ENCODE peak calls at places on chromosomes 11 and 22, in five cellular contexts. One of them, this sample, is unnamed. For H3K4me1, the result is how much of the 10 kb centered on the place peaks cover.

GRCh38 chr11:19772480-19772879 is 59.8 kb downstream of the NAV2 start:
- DNase-seq in PC-9: no peak
- DNase-seq in CD8-positive, alpha-beta T cell: no peak
- DNase-seq in fibroblast of lung: no peak
- DNase-seq in Panc1: no peak
- DNase-seq in this sample: no peak

GRCh38 chr11:433641-434040 is 8.2 kb downstream of the ANO9 start:
- DNase-seq in PC-9: no peak
- DNase-seq in Panc1: no peak
- DNase-seq in CD8-positive, alpha-beta T cell: no peak
- DNase-seq in fibroblast of lung: no peak
- DNase-seq in this sample: no peak

GRCh38 chr11:12088047-12088481 is 22.3 kb upstream of the MICAL2 start:
- DNase-seq in PC-9: peak
- DNase-seq in Panc1: no peak
- DNase-seq in fibroblast of lung: peak
- DNase-seq in CD8-positive, alpha-beta T cell: no peak
- DNase-seq in this sample: no peak

GRCh38 chr11:126202646-126203359 is 8.6 kb downstream of the RPUSD4 start:
- DNase-seq in PC-9: no peak
- DNase-seq in Panc1: no peak
- DNase-seq in fibroblast of lung: no peak
- DNase-seq in CD8-positive, alpha-beta T cell: no peak
- DNase-seq in this sample: no peak

GRCh38 chr22:29224859-29225410 is 19.2 kb downstream of the EMID1 start:
- DNase-seq in fibroblast of lung: no peak
- DNase-seq in PC-9: no peak
- DNase-seq in Panc1: no peak
- DNase-seq in CD8-positive, alpha-beta T cell: no peak
- DNase-seq in this sample: no peak

GRCh38 chr11:76794371-76795284 is 11.5 kb downstream of the TSKU start:
- DNase-seq in fibroblast of lung: no peak
- DNase-seq in Panc1: no peak
- DNase-seq in PC-9: no peak
- DNase-seq in CD8-positive, alpha-beta T cell: no peak
- DNase-seq in this sample: no peak

GRCh38 chr22:18078329-18079041 is 695 bp downstream of the PEX26 start:
- DNase-seq in Panc1: no peak
- DNase-seq in PC-9: peak
- DNase-seq in fibroblast of lung: peak
- DNase-seq in CD8-positive, alpha-beta T cell: no peak
- DNase-seq in this sample: peak

GRCh38 chr22:20186871-20187546 is 36.2 kb upstream of the CCDC188 start:
- DNase-seq in PC-9: no peak
- DNase-seq in fibroblast of lung: no peak
- DNase-seq in CD8-positive, alpha-beta T cell: no peak
- DNase-seq in Panc1: no peak
- DNase-seq in this sample: no peak

GRCh38 chr11:45412033-45412432 is 125.9 kb upstream of the SYT13 start:
- DNase-seq in Panc1: no peak
- DNase-seq in PC-9: no peak
- DNase-seq in CD8-positive, alpha-beta T cell: no peak
- DNase-seq in fibroblast of lung: no peak
- DNase-seq in this sample: peak

GRCh38 chr11:102932678-102933077 is 22.9 kb downstream of the MMP13 start:
- DNase-seq in Panc1: no peak
- DNase-seq in fibroblast of lung: no peak
- DNase-seq in CD8-positive, alpha-beta T cell: no peak
- DNase-seq in PC-9: no peak
- DNase-seq in this sample: no peak

GRCh38 chr11:69504127-69504526 is 22.7 kb downstream of the LINC01488 start:
- DNase-seq in fibroblast of lung: no peak
- DNase-seq in Panc1: no peak
- DNase-seq in PC-9: no peak
- DNase-seq in CD8-positive, alpha-beta T cell: no peak
- DNase-seq in this sample: no peak

GRCh38 chr22:25235547-25236290 is 16.3 kb downstream of the CRYBB2 start:
- DNase-seq in CD8-positive, alpha-beta T cell: peak
- DNase-seq in fibroblast of lung: peak
- DNase-seq in PC-9: peak
- DNase-seq in Panc1: peak
- DNase-seq in this sample: peak

GRCh38 chr22:49712195-49712791 is 115.4 kb downstream of the BRD1 start:
- DNase-seq in PC-9: no peak
- DNase-seq in CD8-positive, alpha-beta T cell: no peak
- DNase-seq in Panc1: no peak
- DNase-seq in fibroblast of lung: no peak
- DNase-seq in this sample: no peak

GRCh38 chr22:24051028-24051427 is 39.9 kb downstream of the CABIN1 start:
- DNase-seq in PC-9: no peak
- DNase-seq in Panc1: no peak
- DNase-seq in CD8-positive, alpha-beta T cell: no peak
- DNase-seq in fibroblast of lung: no peak
- DNase-seq in this sample: no peak

GRCh38 chr11:27075655-27076054 is 35.0 kb downstream of the BBOX1 start:
- DNase-seq in CD8-positive, alpha-beta T cell: no peak
- DNase-seq in Panc1: no peak
- DNase-seq in fibroblast of lung: no peak
- DNase-seq in PC-9: no peak
- DNase-seq in this sample: no peak

GRCh38 chr11:88414981-88415391 is 77.5 kb upstream of the CTSC start:
- DNase-seq in fibroblast of lung: no peak
- DNase-seq in CD8-positive, alpha-beta T cell: no peak
- DNase-seq in Panc1: no peak
- DNase-seq in PC-9: peak
- DNase-seq in this sample: no peak

GRCh38 chr22:37282385-37282677 is at the start of gene CYTH4:
- DNase-seq in CD8-positive, alpha-beta T cell: peak
- DNase-seq in PC-9: no peak
- DNase-seq in Panc1: no peak
- DNase-seq in fibroblast of lung: no peak
- DNase-seq in this sample: no peak

GRCh38 chr11:121794671-121795070 is 321.3 kb downstream of the BLID start:
- DNase-seq in PC-9: peak
- DNase-seq in fibroblast of lung: no peak
- DNase-seq in Panc1: no peak
- DNase-seq in CD8-positive, alpha-beta T cell: no peak
- DNase-seq in this sample: no peak

GRCh38 chr11:63427971-63428508 is 58.5 kb downstream of the SLC22A9 start:
- DNase-seq in CD8-positive, alpha-beta T cell: no peak
- DNase-seq in PC-9: no peak
- DNase-seq in Panc1: no peak
- DNase-seq in fibroblast of lung: no peak
- DNase-seq in this sample: no peak
- TF ChIP-seq CTCF in CD8-positive, alpha-beta T cell: no peak
- TF ChIP-seq CTCF in PC-9: no peak
- TF ChIP-seq CTCF in Panc1: no peak
- TF ChIP-seq CTCF in fibroblast of lung: no peak
- TF ChIP-seq CTCF in this sample: no peak

GRCh38 chr11:118892964-118893363 is 9.3 kb downstream of the CXCR5 start:
- DNase-seq in Panc1: no peak
- DNase-seq in PC-9: no peak
- DNase-seq in fibroblast of lung: no peak
- DNase-seq in CD8-positive, alpha-beta T cell: no peak
- DNase-seq in this sample: no peak
- H3K4me1 ChIP-seq in Panc1: under half
- H3K4me1 ChIP-seq in PC-9: under half
- H3K4me1 ChIP-seq in fibroblast of lung: under half
- H3K4me1 ChIP-seq in CD8-positive, alpha-beta T cell: half or more
- H3K4me1 ChIP-seq in this sample: under half

GRCh38 chr11:86418929-86419328 is 44.2 kb downstream of the CCDC81 start:
- DNase-seq in CD8-positive, alpha-beta T cell: no peak
- DNase-seq in fibroblast of lung: peak
- DNase-seq in PC-9: no peak
- DNase-seq in Panc1: no peak
- DNase-seq in this sample: no peak
- TF ChIP-seq CTCF in CD8-positive, alpha-beta T cell: no peak
- TF ChIP-seq CTCF in fibroblast of lung: peak
- TF ChIP-seq CTCF in PC-9: peak
- TF ChIP-seq CTCF in Panc1: peak
- TF ChIP-seq CTCF in this sample: no peak

DNA sequence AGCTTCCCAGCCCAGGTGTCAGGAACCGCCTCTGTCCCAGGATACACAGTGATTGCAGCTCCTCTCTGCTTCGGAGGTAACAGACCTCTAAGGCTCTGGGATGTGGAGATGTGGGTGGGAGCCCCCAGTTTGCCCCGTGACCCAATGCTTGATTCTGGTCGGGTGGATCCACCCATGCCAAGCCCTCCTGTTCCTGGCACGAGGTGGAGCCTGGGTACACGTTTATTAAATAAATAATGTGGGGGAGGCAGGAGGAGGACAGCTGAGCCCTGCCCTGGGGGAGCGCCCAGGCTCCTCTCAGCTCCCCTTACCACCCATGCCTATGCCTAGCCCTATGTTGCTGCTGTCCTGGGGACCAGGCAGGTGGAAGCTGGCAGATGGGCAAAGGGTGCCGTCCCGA is 16.0 kb downstream of the ARHGEF17 start:
- DNase-seq in CD8-positive, alpha-beta T cell: no peak
- DNase-seq in fibroblast of lung: no peak
- DNase-seq in Panc1: no peak
- DNase-seq in PC-9: no peak
- DNase-seq in this sample: no peak
- H3K4me1 ChIP-seq in CD8-positive, alpha-beta T cell: under half
- H3K4me1 ChIP-seq in fibroblast of lung: half or more
- H3K4me1 ChIP-seq in Panc1: under half
- H3K4me1 ChIP-seq in PC-9: under half
- H3K4me1 ChIP-seq in this sample: half or more

GRCh38 chr22:50716291-50717024 is 21.5 kb upstream of the ACR start:
- DNase-seq in fibroblast of lung: no peak
- DNase-seq in PC-9: no peak
- DNase-seq in Panc1: no peak
- DNase-seq in CD8-positive, alpha-beta T cell: no peak
- DNase-seq in this sample: no peak

GRCh38 chr22:50718352-50718709 is 19.7 kb upstream of the ACR start:
- DNase-seq in PC-9: no peak
- DNase-seq in CD8-positive, alpha-beta T cell: no peak
- DNase-seq in Panc1: no peak
- DNase-seq in fibroblast of lung: no peak
- DNase-seq in this sample: no peak

GRCh38 chr22:50719814-50720300 is 18.1 kb upstream of the ACR start:
- DNase-seq in CD8-positive, alpha-beta T cell: no peak
- DNase-seq in fibroblast of lung: no peak
- DNase-seq in Panc1: no peak
- DNase-seq in PC-9: no peak
- DNase-seq in this sample: no peak

GRCh38 chr22:50715776-50716175 is 22.2 kb upstream of the ACR start:
- DNase-seq in CD8-positive, alpha-beta T cell: no peak
- DNase-seq in PC-9: no peak
- DNase-seq in Panc1: no peak
- DNase-seq in fibroblast of lung: no peak
- DNase-seq in this sample: no peak

GRCh38 chr22:50717709-50718351 is 20.2 kb upstream of the ACR start:
- DNase-seq in fibroblast of lung: no peak
- DNase-seq in Panc1: no peak
- DNase-seq in CD8-positive, alpha-beta T cell: no peak
- DNase-seq in PC-9: no peak
- DNase-seq in this sample: no peak
- TF ChIP-seq CTCF in fibroblast of lung: no peak
- TF ChIP-seq CTCF in Panc1: no peak
- TF ChIP-seq CTCF in CD8-positive, alpha-beta T cell: no peak
- TF ChIP-seq CTCF in PC-9: no peak
- TF ChIP-seq CTCF in this sample: no peak

GRCh38 chr11:37881741-37882140 is 1283.7 kb upstream of the RAG2 start:
- DNase-seq in CD8-positive, alpha-beta T cell: no peak
- DNase-seq in PC-9: no peak
- DNase-seq in fibroblast of lung: no peak
- DNase-seq in Panc1: no peak
- DNase-seq in this sample: no peak
- H3K4me1 ChIP-seq in CD8-positive, alpha-beta T cell: under half
- H3K4me1 ChIP-seq in PC-9: under half
- H3K4me1 ChIP-seq in fibroblast of lung: under half
- H3K4me1 ChIP-seq in Panc1: under half
- H3K4me1 ChIP-seq in this sample: under half

DNA sequence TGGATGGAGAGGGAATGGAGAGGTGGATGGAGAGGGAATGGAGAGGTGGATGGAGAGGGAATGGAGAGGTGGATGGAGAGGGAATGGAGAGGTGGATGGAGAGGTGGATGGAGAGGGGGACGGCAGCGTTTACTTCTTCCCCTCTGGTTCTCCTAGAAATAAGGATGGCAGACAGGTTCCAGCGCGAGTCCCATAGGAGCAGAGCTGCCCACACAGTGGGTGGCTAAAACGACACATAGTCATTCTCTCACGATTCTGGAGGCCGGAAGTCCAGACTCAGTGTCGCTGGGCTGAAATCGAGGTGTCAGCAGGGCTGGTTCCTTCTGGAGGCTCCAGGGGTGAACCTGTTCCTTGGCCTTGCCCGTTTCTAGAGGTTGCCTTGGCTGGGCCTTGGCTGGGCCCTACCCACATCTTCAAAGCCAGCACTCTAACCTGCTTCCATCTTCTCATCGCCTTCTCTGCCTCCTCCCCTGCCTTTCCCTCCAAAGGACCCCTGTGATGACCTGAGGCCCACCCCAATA is 12.7 kb upstream of the CTSD start:
- DNase-seq in Panc1: no peak
- DNase-seq in fibroblast of lung: no peak
- DNase-seq in PC-9: no peak
- DNase-seq in CD8-positive, alpha-beta T cell: no peak
- DNase-seq in this sample: no peak
- TF ChIP-seq CTCF in Panc1: no peak
- TF ChIP-seq CTCF in fibroblast of lung: no peak
- TF ChIP-seq CTCF in PC-9: no peak
- TF ChIP-seq CTCF in CD8-positive, alpha-beta T cell: no peak
- TF ChIP-seq CTCF in this sample: no peak

DNA sequence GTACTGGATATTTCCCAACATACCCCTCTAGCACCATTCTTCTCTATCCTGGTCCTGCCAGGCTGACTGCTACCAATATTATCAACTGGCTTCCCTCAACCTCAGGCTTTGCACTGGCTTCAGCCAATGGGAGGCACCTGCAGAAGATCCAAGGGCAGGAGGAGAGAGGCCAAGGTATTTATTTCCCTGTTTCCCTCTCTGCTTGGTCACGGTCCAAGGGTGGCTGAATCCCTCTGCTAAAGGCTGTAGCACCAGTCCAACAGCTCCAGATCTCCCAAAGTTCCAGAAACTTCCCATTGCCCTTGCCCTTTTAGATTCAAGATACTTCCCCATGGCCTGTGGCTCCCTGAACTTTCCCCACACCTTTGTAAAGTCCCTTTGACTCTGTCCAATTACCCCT is 175.6 kb upstream of the NECTIN1 start:
- DNase-seq in CD8-positive, alpha-beta T cell: no peak
- DNase-seq in PC-9: no peak
- DNase-seq in fibroblast of lung: no peak
- DNase-seq in Panc1: no peak
- DNase-seq in this sample: no peak
- H3K4me1 ChIP-seq in CD8-positive, alpha-beta T cell: under half
- H3K4me1 ChIP-seq in PC-9: half or more
- H3K4me1 ChIP-seq in fibroblast of lung: under half
- H3K4me1 ChIP-seq in Panc1: under half
- H3K4me1 ChIP-seq in this sample: under half

DNA sequence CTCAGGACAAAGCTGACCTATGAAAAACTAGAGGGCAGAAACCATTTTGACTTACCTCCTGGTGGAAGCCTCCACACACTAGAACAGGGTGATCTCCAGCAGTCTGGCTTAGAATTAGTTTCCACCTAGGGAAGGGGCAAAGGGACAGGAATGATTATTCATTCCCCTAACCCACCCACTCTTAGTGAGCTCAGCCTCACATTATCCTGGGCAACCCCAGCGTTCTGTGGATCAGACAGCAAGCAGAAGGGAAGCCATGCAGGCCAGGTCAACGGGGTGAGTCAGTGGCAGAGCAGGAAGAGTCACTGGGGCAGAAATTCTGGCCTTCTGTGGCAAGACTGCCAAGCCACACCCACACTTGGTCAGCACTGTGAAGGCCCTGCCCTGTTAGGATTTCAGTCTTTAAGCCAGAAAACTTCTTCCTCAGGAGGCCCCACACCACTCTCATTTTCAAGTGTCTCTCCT is 10.5 kb downstream of the NUMA1 start:
- DNase-seq in fibroblast of lung: peak
- DNase-seq in PC-9: peak
- DNase-seq in Panc1: peak
- DNase-seq in CD8-positive, alpha-beta T cell: no peak
- DNase-seq in this sample: peak
- TF ChIP-seq CTCF in fibroblast of lung: no peak
- TF ChIP-seq CTCF in PC-9: no peak
- TF ChIP-seq CTCF in Panc1: no peak
- TF ChIP-seq CTCF in CD8-positive, alpha-beta T cell: no peak
- TF ChIP-seq CTCF in this sample: no peak